ENCODE peak calls at places on chromosomes 4 and X, in ten cellular contexts. V, Z, L, B, I, P, K, J, O and D are unnamed samples.

GRCh38 chrX:23890933-23891332 is 16.8 kb downstream of the APOO start:
- DNase-seq in V (no peak), Z (no peak), L (no peak), B (no peak), I (no peak), P (no peak), K (no peak), J (no peak), O (no peak), D (no peak)

GRCh38 chr4:20305976-20306375 is 54.3 kb downstream of the SLIT2 start:
- DNase-seq in V (no peak), Z (no peak), L (no peak), B (peak), I (no peak), P (no peak), K (no peak), J (no peak), O (no peak), D (no peak)

GRCh38 chr4:168486961-168487820 is 6.9 kb upstream of the DDX60L start:
- DNase-seq in V (no peak), Z (no peak), L (no peak), B (peak), I (no peak), P (no peak), K (no peak), J (no peak), O (no peak), D (no peak)

GRCh38 chr4:20572976-20573375 is 127.3 kb upstream of the PACRGL start:
- DNase-seq in V (no peak), Z (no peak), L (no peak), B (no peak), I (no peak), P (no peak), K (no peak), J (no peak), O (no peak), D (no peak)

GRCh38 chrX:41192880-41193279 is 107.6 kb downstream of the USP9X start:
- DNase-seq in V (no peak), Z (no peak), L (no peak), B (no peak), I (no peak), P (no peak), K (no peak), J (no peak), O (no peak), D (no peak)

GRCh38 chr4:13168326-13168725 is 315.8 kb downstream of the RAB28 start:
- DNase-seq in V (no peak), Z (no peak), L (no peak), B (no peak), I (no peak), P (no peak), K (no peak), J (no peak), O (no peak), D (no peak)

GRCh38 chr4:37383579-37384229 is 139.2 kb downstream of the NWD2 start:
- DNase-seq in V (peak), Z (no peak), L (no peak), B (peak), I (no peak), P (no peak), K (peak), J (no peak), O (no peak), D (peak)

GRCh38 chr4:2954358-2955185 is 8.6 kb downstream of the NOP14 start:
- DNase-seq in V (no peak), Z (peak), L (peak), B (no peak), I (no peak), P (peak), K (peak), J (peak), O (no peak), D (no peak)

GRCh38 chrX:13029831-13030771 is 14.3 kb downstream of the FAM9C start:
- DNase-seq in V (no peak), Z (no peak), L (no peak), B (no peak), I (no peak), P (no peak), K (no peak), J (no peak), O (no peak), D (no peak)

GRCh38 chr4:74367656-74368055 is 2.7 kb downstream of the EREG start:
- DNase-seq in V (no peak), Z (no peak), L (no peak), B (no peak), I (no peak), P (no peak), K (no peak), J (no peak), O (no peak), D (no peak)

GRCh38 chr4:186016796-186017195 is 52.2 kb upstream of the TLR3 start:
- DNase-seq in V (no peak), Z (no peak), L (no peak), B (no peak), I (no peak), P (no peak), K (no peak), J (no peak), O (no peak), D (no peak)

GRCh38 chr4:177511611-177512010 is 69.4 kb upstream of the AGA start:
- DNase-seq in V (no peak), Z (no peak), L (peak), B (no peak), I (peak), P (no peak), K (no peak), J (no peak), O (no peak), D (peak)

GRCh38 chrX:103629295-103630170 is 758 bp downstream of the TCEAL1 start:
- DNase-seq in V (peak), Z (peak), L (peak), B (peak), I (peak), P (peak), K (peak), J (peak), O (peak), D (peak)

GRCh38 chr4:166091914-166092510 is 219.0 kb downstream of the TLL1 start:
- DNase-seq in V (peak), Z (no peak), L (no peak), B (peak), I (no peak), P (no peak), K (no peak), J (no peak), O (no peak), D (no peak)

GRCh38 chr4:78149737-78150136 is 92.6 kb downstream of the FRAS1 start:
- DNase-seq in V (no peak), Z (peak), L (no peak), B (no peak), I (no peak), P (no peak), K (no peak), J (no peak), O (no peak), D (no peak)

GRCh38 chrX:22135994-22136684 is 104.0 kb downstream of the PHEX start:
- DNase-seq in V (peak), Z (peak), L (no peak), B (peak), I (peak), P (peak), K (no peak), J (no peak), O (no peak), D (peak)

GRCh38 chr4:140736669-140737343 is 19.4 kb downstream of the TBC1D9 start:
- DNase-seq in V (no peak), Z (no peak), L (no peak), B (peak), I (no peak), P (no peak), K (no peak), J (no peak), O (no peak), D (no peak)

GRCh38 chr4:32135642-32136041 is 1415.5 kb downstream of the PCDH7 start:
- DNase-seq in V (no peak), Z (no peak), L (no peak), B (peak), I (no peak), P (no peak), K (no peak), J (no peak), O (no peak), D (no peak)

DNA sequence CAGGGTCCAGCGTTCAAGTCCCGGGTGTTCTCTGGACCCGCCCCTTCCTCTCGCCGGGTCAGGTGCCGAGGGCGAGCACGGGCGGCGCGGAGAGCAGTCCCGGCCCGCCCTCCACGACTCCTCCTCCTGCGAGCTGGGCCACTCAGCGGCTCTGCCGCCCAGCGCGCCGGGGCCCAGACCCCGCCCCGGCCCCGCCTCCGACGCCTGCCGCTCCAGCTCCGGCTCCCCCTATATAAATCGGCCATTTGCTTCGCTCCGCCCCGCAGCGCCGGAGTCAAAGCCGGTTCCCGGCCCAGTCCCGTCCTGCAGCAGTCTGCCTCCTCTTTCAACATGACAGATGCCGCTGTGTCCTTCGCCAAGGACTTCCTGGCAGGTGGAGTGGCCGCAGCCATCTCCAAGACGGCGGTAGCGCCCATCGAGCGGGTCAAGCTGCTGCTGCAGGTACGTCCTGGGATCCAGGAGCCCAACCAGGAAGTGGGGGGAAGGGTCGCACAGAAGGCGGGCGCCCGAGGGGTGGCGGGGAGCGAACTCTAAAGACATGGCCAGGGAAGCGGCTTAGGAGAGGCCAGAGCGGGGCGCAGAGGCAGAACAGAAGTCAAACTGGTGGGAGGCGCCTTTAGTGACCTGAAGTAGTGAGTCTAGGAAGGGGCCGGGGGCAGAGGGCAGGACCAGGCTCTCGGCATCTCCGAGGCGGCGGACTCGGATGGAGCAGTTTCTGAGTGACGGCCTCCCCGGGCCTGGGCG is at the start of gene SLC25A5:
- DNase-seq in V (peak), Z (peak), L (peak), B (peak), I (peak), P (peak), K (peak), J (peak), O (peak), D (peak)
- TF ChIP-seq POLR2A in V (peak), Z (peak), L (peak), B (peak), I (no peak), P (peak), K (no peak), J (peak), O (peak), D (peak)

GRCh38 chrX:96407043-96407442 is 277.6 kb upstream of the DIAPH2 start:
- DNase-seq in V (peak), Z (peak), L (peak), B (peak), I (peak), P (peak), K (no peak), J (no peak), O (peak), D (peak)

GRCh38 chrX:96410927-96411326 is 273.7 kb upstream of the DIAPH2 start:
- DNase-seq in V (no peak), Z (no peak), L (no peak), B (no peak), I (no peak), P (no peak), K (no peak), J (no peak), O (no peak), D (no peak)

GRCh38 chrX:96405842-96406241 is 278.8 kb upstream of the DIAPH2 start:
- DNase-seq in V (no peak), Z (no peak), L (no peak), B (no peak), I (no peak), P (no peak), K (no peak), J (no peak), O (no peak), D (no peak)

GRCh38 chrX:96407501-96407900 is 277.1 kb upstream of the DIAPH2 start:
- DNase-seq in V (peak), Z (no peak), L (no peak), B (peak), I (peak), P (no peak), K (no peak), J (no peak), O (peak), D (peak)

DNA sequence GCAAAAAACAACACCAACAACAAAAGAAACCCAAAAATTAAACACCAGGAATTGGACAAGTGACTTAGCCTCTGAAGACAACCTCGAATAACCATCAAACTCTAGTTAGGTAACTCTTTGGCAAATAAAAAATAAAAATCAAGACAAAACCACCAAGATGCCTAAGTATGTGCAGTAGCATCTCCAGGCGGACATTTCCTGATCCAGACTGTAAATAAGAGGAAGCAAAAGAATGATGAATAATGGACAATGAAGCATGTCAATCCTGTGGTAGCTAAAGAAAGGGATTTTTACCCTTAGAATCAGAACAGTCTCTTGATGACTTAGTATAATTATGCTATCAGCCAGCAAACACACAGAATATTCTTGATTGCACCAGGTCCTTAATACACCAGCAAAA is 276.7 kb upstream of the DIAPH2 start:
- DNase-seq in V (no peak), Z (no peak), L (no peak), B (no peak), I (no peak), P (no peak), K (no peak), J (no peak), O (no peak), D (no peak)
- H3K4me3 ChIP-seq in V (no peak), Z (no peak), L (no peak), B (no peak), I (no peak), P (no peak), K (no peak), J (no peak), O (no peak), D (no peak)

DNA sequence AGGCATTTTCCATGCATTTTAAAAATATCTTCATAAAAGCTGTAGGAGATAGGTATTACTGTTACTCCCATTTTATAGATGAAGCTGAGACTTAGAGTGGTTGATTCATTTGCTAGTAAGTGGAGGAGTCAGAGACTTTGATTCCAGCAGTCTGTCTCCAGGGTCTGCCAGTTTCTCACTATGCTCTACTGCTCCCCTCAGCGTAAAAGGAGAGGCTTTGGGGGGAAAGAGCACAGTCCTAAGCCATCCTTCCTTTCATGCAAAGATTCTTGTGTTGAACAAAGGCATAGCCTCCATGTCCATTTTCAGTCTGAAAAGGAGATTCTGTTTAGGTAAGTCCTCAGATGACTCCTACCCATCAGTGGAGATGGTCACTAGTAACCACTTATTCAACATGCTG is 117.7 kb upstream of the TMEM150C start:
- DNase-seq in V (no peak), Z (no peak), L (no peak), B (no peak), I (no peak), P (no peak), K (no peak), J (no peak), O (no peak), D (no peak)
- TF ChIP-seq CTCF in V (no peak), Z (no peak), L (no peak), B (no peak), I (no peak), P (no peak), K (no peak), J (no peak), O (no peak), D (no peak)

GRCh38 chr4:183504064-183504929 is 561 bp upstream of the ING2 start:
- DNase-seq in V (peak), Z (peak), L (peak), B (peak), I (peak), P (peak), K (peak), J (peak), O (peak), D (peak)
- TF ChIP-seq POLR2A in V (peak), Z (peak), L (peak), B (peak), I (no peak), P (peak), K (peak), J (no peak), O (peak), D (peak)

DNA sequence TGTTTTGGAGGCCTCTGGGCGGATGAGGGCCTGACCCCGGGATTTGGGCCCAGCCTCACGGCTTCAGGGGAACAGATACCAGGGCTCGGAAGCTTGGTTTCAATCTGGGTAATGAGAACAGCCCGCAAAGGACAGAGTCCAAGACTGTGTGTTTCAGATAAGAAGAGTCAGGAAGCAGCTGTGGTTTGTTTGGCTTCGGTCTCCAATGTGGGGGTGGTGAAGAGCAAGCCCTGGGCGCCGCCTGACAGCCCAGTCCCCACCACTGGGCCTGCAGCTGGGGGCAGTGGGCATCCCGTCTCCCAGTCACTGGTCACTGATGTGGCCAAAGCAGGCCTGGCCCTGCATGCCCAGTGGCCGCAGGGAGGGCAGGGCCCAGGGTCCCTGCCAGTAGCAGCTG is 9.1 kb downstream of the WFS1 start:
- DNase-seq in V (no peak), Z (no peak), L (no peak), B (peak), I (no peak), P (peak), K (no peak), J (no peak), O (no peak), D (peak)
- H3K4me3 ChIP-seq in V (no peak), Z (no peak), L (no peak), B (no peak), I (no peak), P (no peak), K (no peak), J (no peak), O (no peak), D (no peak)

GRCh38 chr4:113358784-113359183 is 309.3 kb downstream of the ANK2 start:
- DNase-seq in V (no peak), Z (no peak), L (no peak), B (no peak), I (no peak), P (no peak), K (no peak), J (no peak), O (no peak), D (no peak)
- TF ChIP-seq CTCF in V (no peak), Z (no peak), L (no peak), B (peak), I (no peak), P (no peak), K (no peak), J (no peak), O (no peak), D (no peak)